ENCODE peak calls at places on chromosomes 5 and 9, in four cellular contexts. Z, F, R and J are unnamed samples.
A peak's percentile ranks its signal among the peaks of the same experiment; 100 is the strongest.

GRCh38 chr5:41925555-41925946 is 470 bp downstream of the FBXO4 start:
- DNase-seq in Z (peak; percentile 71), F (no peak), R (no peak), J (no peak)

GRCh38 chr5:174951151-174951780 is 226.9 kb downstream of the MSX2 start:
- DNase-seq in Z (peak; percentile 73), F (no peak), R (peak; percentile 25), J (peak; percentile 63)

GRCh38 chr5:90612930-90613329 is 54.3 kb downstream of the ADGRV1 start:
- DNase-seq in Z (peak; percentile 36), F (peak; percentile 66), R (no peak), J (peak; percentile 5)

GRCh38 chr5:42807722-42808447 is 3.8 kb downstream of the SELENOP start:
- DNase-seq in Z (peak; percentile 32), F (no peak), R (no peak), J (no peak)

GRCh38 chr9:91483189-91483691 is 59.6 kb upstream of the NFIL3 start:
- DNase-seq in Z (no peak), F (no peak), R (no peak), J (no peak)

GRCh38 chr5:161086456-161086855 is 234.4 kb upstream of the ATP10B start:
- DNase-seq in Z (no peak), F (no peak), R (no peak), J (no peak)

GRCh38 chr5:93674138-93674537 is 67.3 kb downstream of the POU5F2 start:
- DNase-seq in Z (no peak), F (no peak), R (no peak), J (no peak)

GRCh38 chr9:114583371-114583770 is 4.2 kb upstream of the ATP6V1G1 start:
- DNase-seq in Z (no peak), F (no peak), R (no peak), J (no peak)

GRCh38 chr9:85268024-85268610 is 473.6 kb downstream of the AGTPBP1 start:
- DNase-seq in Z (no peak), F (no peak), R (no peak), J (no peak)

GRCh38 chr9:137812356-137813023 is 65.1 kb upstream of the CACNA1B start:
- DNase-seq in Z (no peak), F (no peak), R (no peak), J (no peak)

GRCh38 chr9:108439967-108440366 is 415.8 kb downstream of the ACTL7B start:
- DNase-seq in Z (no peak), F (no peak), R (no peak), J (no peak)

GRCh38 chr9:116712781-116713180 is 25.7 kb downstream of the TRIM32 start:
- DNase-seq in Z (no peak), F (no peak), R (no peak), J (no peak)

GRCh38 chr9:73565026-73565425 is 413.4 kb downstream of the ANXA1 start:
- DNase-seq in Z (no peak), F (no peak), R (no peak), J (no peak)

GRCh38 chr9:119441338-119441737 is 72.1 kb upstream of the BRINP1 start:
- DNase-seq in Z (no peak), F (no peak), R (no peak), J (no peak)

GRCh38 chr9:128448746-128449145 is 7.1 kb upstream of the ODF2 start:
- DNase-seq in Z (no peak), F (no peak), R (no peak), J (no peak)

GRCh38 chr9:114442022-114442421 is 54.2 kb upstream of the AKNA start:
- DNase-seq in Z (no peak), F (no peak), R (no peak), J (no peak)

GRCh38 chr9:6644346-6645152 is 980 bp downstream of the GLDC start:
- DNase-seq in Z (no peak), F (no peak), R (no peak), J (no peak)

GRCh38 chr5:116550082-116550481 is 24.5 kb downstream of the SEMA6A start:
- DNase-seq in Z (no peak), F (no peak), R (no peak), J (no peak)

GRCh38 chr9:89179535-89179919 is 909 bp upstream of the SHC3 start:
- DNase-seq in Z (no peak), F (no peak), R (no peak), J (no peak)

GRCh38 chr5:157562111-157562581 is 13.4 kb downstream of the ADAM19 start:
- DNase-seq in Z (no peak), F (no peak), R (no peak), J (no peak)

GRCh38 chr9:35604578-35605335 is at the start of gene TESK1:
- DNase-seq in Z (peak; percentile 85), F (no peak), R (no peak), J (peak; percentile 94)

GRCh38 chr5:106843812-106844416 is 826.8 kb downstream of the EFNA5 start:
- DNase-seq in Z (no peak), F (no peak), R (no peak), J (no peak)

GRCh38 chr9:117460743-117461142 is 45.9 kb upstream of the ASTN2 start:
- DNase-seq in Z (no peak), F (no peak), R (no peak), J (no peak)

GRCh38 chr5:150999704-151000452 is 20.5 kb upstream of the GPX3 start:
- DNase-seq in Z (no peak), F (no peak), R (no peak), J (no peak)

GRCh38 chr9:105178106-105178505 is 66.3 kb upstream of the SLC44A1 start:
- DNase-seq in Z (no peak), F (no peak), R (no peak), J (no peak)

DNA sequence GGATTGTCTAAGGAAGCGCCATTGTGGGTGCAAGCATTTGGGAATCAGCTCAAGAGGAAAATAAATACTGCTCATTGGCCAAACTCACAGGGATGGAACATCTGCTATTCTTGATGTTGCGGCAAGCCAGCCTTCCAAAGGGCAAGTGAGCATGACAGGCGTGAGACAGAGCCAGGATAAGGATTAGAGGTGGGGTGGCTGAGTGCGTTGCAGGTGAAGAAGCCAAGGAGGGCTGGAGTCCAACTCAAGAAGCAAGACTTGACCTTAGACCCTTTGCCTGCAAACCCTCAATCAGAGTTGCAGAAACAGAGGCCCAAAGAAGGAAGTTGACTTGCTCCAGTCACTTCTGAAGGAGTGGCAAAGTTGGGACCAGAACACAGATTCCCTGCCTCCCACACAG is 79.4 kb downstream of the WWC1 start:
- DNase-seq in Z (no peak), F (no peak), R (no peak), J (no peak)
- TF ChIP-seq SPI1 in Z (no peak), F (no peak), R (no peak), J (no peak)

GRCh38 chr9:12972608-12973589 is 198.1 kb downstream of the LURAP1L start:
- DNase-seq in Z (no peak), F (no peak), R (no peak), J (no peak)
- TF ChIP-seq SPI1 in Z (no peak), F (no peak), R (no peak), J (no peak)

DNA sequence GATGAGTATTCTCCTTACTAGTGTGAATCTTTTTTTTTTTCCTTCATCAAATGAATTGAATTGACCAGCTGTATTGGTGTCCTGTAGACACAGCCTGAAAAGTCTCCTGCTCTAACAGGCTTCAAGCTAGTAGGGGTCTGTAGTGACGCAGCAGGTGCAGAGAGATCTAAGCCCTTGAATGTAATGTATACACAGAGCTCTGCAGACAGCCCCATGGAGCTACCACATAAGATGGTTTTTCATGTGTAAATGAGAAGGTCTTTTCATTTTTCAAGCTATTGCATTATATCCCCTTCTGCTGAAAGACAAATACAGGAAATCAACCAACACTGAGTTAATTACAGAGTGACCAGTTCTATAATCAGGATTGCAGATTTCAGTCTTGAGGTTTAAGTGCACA is 43.1 kb downstream of the IZUMO3 start:
- DNase-seq in Z (no peak), F (no peak), R (no peak), J (no peak)
- TF ChIP-seq SPI1 in Z (no peak), F (no peak), R (no peak), J (no peak)

GRCh38 chr9:93809204-93809940 is 145.8 kb downstream of the BARX1 start:
- DNase-seq in Z (no peak), F (no peak), R (no peak), J (no peak)

GRCh38 chr9:93812410-93812668 is 142.8 kb downstream of the BARX1 start:
- DNase-seq in Z (no peak), F (no peak), R (no peak), J (no peak)

GRCh38 chr9:93807166-93808013 is 147.8 kb downstream of the BARX1 start:
- DNase-seq in Z (no peak), F (no peak), R (no peak), J (no peak)

GRCh38 chr9:93810028-93810971 is 144.9 kb downstream of the BARX1 start:
- DNase-seq in Z (no peak), F (no peak), R (no peak), J (no peak)

DNA sequence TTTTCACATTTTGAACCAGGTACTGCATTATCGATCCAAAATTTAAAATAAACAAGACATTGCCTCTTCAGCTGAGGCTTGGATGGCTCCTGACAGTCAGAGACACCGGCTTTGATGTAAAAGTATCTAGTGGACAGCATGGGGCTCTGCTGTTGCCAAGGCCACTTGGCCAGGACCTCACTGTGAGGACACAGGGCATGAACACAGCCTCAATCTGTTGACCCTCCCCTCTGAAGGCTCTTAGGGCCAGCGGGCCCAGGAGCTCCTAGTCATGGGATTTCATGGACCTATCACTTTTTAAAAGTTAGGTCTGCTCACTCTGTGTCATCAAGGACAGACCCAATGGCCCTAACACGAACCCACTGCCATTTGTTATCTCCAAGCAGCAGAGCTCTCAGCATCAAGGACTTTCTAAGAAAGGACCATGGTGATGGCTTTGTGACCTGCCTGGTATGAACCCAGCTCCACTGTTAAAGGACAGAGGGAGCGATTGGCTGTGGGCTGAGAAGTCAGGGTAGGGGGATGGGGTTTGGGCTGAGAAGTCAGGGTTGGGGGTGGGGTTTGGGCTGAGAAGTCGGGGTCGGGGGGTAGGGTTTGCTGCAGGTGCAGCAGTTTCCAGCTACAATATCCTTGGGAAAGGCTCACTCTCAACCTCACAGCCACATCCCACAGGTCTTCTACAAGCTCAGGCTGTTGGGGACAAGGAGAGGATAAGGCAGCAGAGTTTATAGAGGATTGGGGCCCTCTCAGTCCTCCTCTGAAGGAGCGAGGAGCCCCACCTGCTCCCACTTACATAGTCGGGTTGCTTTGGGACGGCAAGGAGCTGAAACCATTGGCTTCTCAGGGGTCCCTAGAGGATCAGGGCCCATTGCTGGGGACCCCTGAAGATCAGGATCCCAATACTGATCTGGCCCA is 146.8 kb downstream of the BARX1 start:
- DNase-seq in Z (peak; percentile 88), F (no peak), R (no peak), J (no peak)
- TF ChIP-seq SPI1 in Z (no peak), F (no peak), R (no peak), J (no peak)

GRCh38 chr5:177233206-177233605 is 70.3 kb downstream of the RAB24 start:
- DNase-seq in Z (no peak), F (no peak), R (no peak), J (no peak)

GRCh38 chr5:177233802-177234201 is 69.7 kb downstream of the RAB24 start:
- DNase-seq in Z (no peak), F (no peak), R (no peak), J (no peak)

GRCh38 chr5:177231479-177232250 is 71.9 kb downstream of the RAB24 start:
- DNase-seq in Z (no peak), F (no peak), R (no peak), J (no peak)

GRCh38 chr5:177232358-177232757 is 71.2 kb downstream of the RAB24 start:
- DNase-seq in Z (no peak), F (no peak), R (no peak), J (no peak)

GRCh38 chr5:177232761-177233160 is 70.8 kb downstream of the RAB24 start:
- DNase-seq in Z (no peak), F (no peak), R (no peak), J (no peak)
- TF ChIP-seq SPI1 in Z (no peak), F (no peak), R (no peak), J (no peak)